ENCODE peak calls at places on chromosome 11, in five cellular contexts. One of them, this sample, is unnamed.

GRCh38 chr11:2792376-2793250 is 92.8 kb upstream of the KCNQ1OT1 start:
- DNase-seq in MM.1S: no peak
- DNase-seq in SK-N-SH: no peak
- DNase-seq in HCT116: no peak
- DNase-seq in PC-3: peak
- DNase-seq in this sample: no peak

GRCh38 chr11:890794-891600 is 19.6 kb downstream of the CHID1 start:
- DNase-seq in MM.1S: no peak
- DNase-seq in SK-N-SH: peak
- DNase-seq in HCT116: no peak
- DNase-seq in PC-3: no peak
- DNase-seq in this sample: no peak

GRCh38 chr11:106642331-106642730 is 375.9 kb downstream of the GUCY1A2 start:
- DNase-seq in MM.1S: no peak
- DNase-seq in SK-N-SH: no peak
- DNase-seq in HCT116: no peak
- DNase-seq in PC-3: peak
- DNase-seq in this sample: no peak

GRCh38 chr11:126114486-126115252 is 52.0 kb upstream of the CDON start:
- DNase-seq in MM.1S: no peak
- DNase-seq in SK-N-SH: peak
- DNase-seq in HCT116: no peak
- DNase-seq in PC-3: no peak
- DNase-seq in this sample: peak

GRCh38 chr11:8913961-8914660 is 3.1 kb downstream of the AKIP1 start:
- DNase-seq in MM.1S: peak
- DNase-seq in SK-N-SH: peak
- DNase-seq in HCT116: no peak
- DNase-seq in PC-3: peak
- DNase-seq in this sample: peak

GRCh38 chr11:45025716-45026492 is 75.2 kb upstream of the TP53I11 start:
- DNase-seq in MM.1S: no peak
- DNase-seq in SK-N-SH: peak
- DNase-seq in HCT116: no peak
- DNase-seq in PC-3: no peak
- DNase-seq in this sample: no peak

GRCh38 chr11:119056397-119056999 is 507 bp downstream of the HYOU1 start:
- DNase-seq in MM.1S: peak
- DNase-seq in SK-N-SH: peak
- DNase-seq in HCT116: no peak
- DNase-seq in PC-3: peak
- DNase-seq in this sample: peak

GRCh38 chr11:47980907-47981621 is 705 bp downstream of the PTPRJ start:
- DNase-seq in MM.1S: peak
- DNase-seq in SK-N-SH: peak
- DNase-seq in HCT116: no peak
- DNase-seq in PC-3: peak
- DNase-seq in this sample: peak

GRCh38 chr11:8309862-8310261 is 46.2 kb upstream of the LMO1 start:
- DNase-seq in MM.1S: no peak
- DNase-seq in SK-N-SH: peak
- DNase-seq in HCT116: no peak
- DNase-seq in PC-3: peak
- DNase-seq in this sample: no peak

GRCh38 chr11:35859311-35859710 is 84.6 kb upstream of the LDLRAD3 start:
- DNase-seq in MM.1S: no peak
- DNase-seq in SK-N-SH: no peak
- DNase-seq in HCT116: no peak
- DNase-seq in PC-3: no peak
- DNase-seq in this sample: peak

GRCh38 chr11:111454561-111455192 is 57.5 kb downstream of the BTG4 start:
- DNase-seq in MM.1S: peak
- DNase-seq in SK-N-SH: peak
- DNase-seq in HCT116: no peak
- DNase-seq in PC-3: peak
- DNase-seq in this sample: peak

GRCh38 chr11:12390687-12391110 is 13.3 kb downstream of the PARVA start:
- DNase-seq in MM.1S: no peak
- DNase-seq in SK-N-SH: no peak
- DNase-seq in HCT116: no peak
- DNase-seq in PC-3: no peak
- DNase-seq in this sample: no peak

GRCh38 chr11:62627718-62628117 is 5.9 kb upstream of the B3GAT3 start:
- DNase-seq in MM.1S: no peak
- DNase-seq in SK-N-SH: no peak
- DNase-seq in HCT116: no peak
- DNase-seq in PC-3: no peak
- DNase-seq in this sample: peak

GRCh38 chr11:47178305-47178704 is 1.6 kb upstream of the ARFGAP2 start:
- DNase-seq in MM.1S: no peak
- DNase-seq in SK-N-SH: no peak
- DNase-seq in HCT116: no peak
- DNase-seq in PC-3: no peak
- DNase-seq in this sample: no peak

GRCh38 chr11:131823772-131824171 is 453.4 kb downstream of the NTM start:
- DNase-seq in MM.1S: no peak
- DNase-seq in SK-N-SH: no peak
- DNase-seq in HCT116: no peak
- DNase-seq in PC-3: no peak
- DNase-seq in this sample: no peak

GRCh38 chr11:2102132-2102882 is 36.9 kb downstream of the IGF2 start:
- DNase-seq in MM.1S: no peak
- DNase-seq in SK-N-SH: no peak
- DNase-seq in HCT116: no peak
- DNase-seq in PC-3: no peak
- DNase-seq in this sample: no peak

GRCh38 chr11:120817131-120817530 is 206.8 kb upstream of the TBCEL start:
- DNase-seq in MM.1S: no peak
- DNase-seq in SK-N-SH: peak
- DNase-seq in HCT116: no peak
- DNase-seq in PC-3: no peak
- DNase-seq in this sample: no peak

GRCh38 chr11:110168404-110168803 is 75.2 kb downstream of the ZC3H12C start:
- DNase-seq in MM.1S: no peak
- DNase-seq in SK-N-SH: no peak
- DNase-seq in HCT116: no peak
- DNase-seq in PC-3: no peak
- DNase-seq in this sample: no peak

GRCh38 chr11:115774756-115775155 is 270.5 kb upstream of the CADM1 start:
- DNase-seq in MM.1S: no peak
- DNase-seq in SK-N-SH: no peak
- DNase-seq in HCT116: no peak
- DNase-seq in PC-3: no peak
- DNase-seq in this sample: no peak

GRCh38 chr11:36492724-36493304 is 17.3 kb downstream of the TRAF6 start:
- DNase-seq in MM.1S: peak
- DNase-seq in SK-N-SH: peak
- DNase-seq in HCT116: peak
- DNase-seq in PC-3: peak
- DNase-seq in this sample: peak

GRCh38 chr11:79415912-79416311 is 24.9 kb downstream of the TENM4 start:
- DNase-seq in MM.1S: no peak
- DNase-seq in SK-N-SH: no peak
- DNase-seq in HCT116: no peak
- DNase-seq in PC-3: no peak
- DNase-seq in this sample: no peak

GRCh38 chr11:79414644-79415317 is 26.0 kb downstream of the TENM4 start:
- DNase-seq in MM.1S: no peak
- DNase-seq in SK-N-SH: no peak
- DNase-seq in HCT116: no peak
- DNase-seq in PC-3: peak
- DNase-seq in this sample: peak

GRCh38 chr11:79413258-79413657 is 27.6 kb downstream of the TENM4 start:
- DNase-seq in MM.1S: no peak
- DNase-seq in SK-N-SH: peak
- DNase-seq in HCT116: no peak
- DNase-seq in PC-3: no peak
- DNase-seq in this sample: peak

GRCh38 chr11:79415411-79415810 is 25.4 kb downstream of the TENM4 start:
- DNase-seq in MM.1S: no peak
- DNase-seq in SK-N-SH: no peak
- DNase-seq in HCT116: no peak
- DNase-seq in PC-3: no peak
- DNase-seq in this sample: peak

GRCh38 chr11:79412761-79413160 is 28.1 kb downstream of the TENM4 start:
- DNase-seq in MM.1S: no peak
- DNase-seq in SK-N-SH: no peak
- DNase-seq in HCT116: no peak
- DNase-seq in PC-3: no peak
- DNase-seq in this sample: peak
- TF ChIP-seq EZH2phosphoT487 in MM.1S: no peak
- TF ChIP-seq EZH2phosphoT487 in SK-N-SH: no peak
- TF ChIP-seq EZH2phosphoT487 in HCT116: no peak
- TF ChIP-seq EZH2phosphoT487 in PC-3: no peak
- TF ChIP-seq EZH2phosphoT487 in this sample: no peak

GRCh38 chr11:27545946-27546345 is 39.4 kb upstream of the LIN7C start:
- DNase-seq in MM.1S: no peak
- DNase-seq in SK-N-SH: no peak
- DNase-seq in HCT116: no peak
- DNase-seq in PC-3: no peak
- DNase-seq in this sample: no peak
- H3K9ac ChIP-seq in MM.1S: no peak
- H3K9ac ChIP-seq in SK-N-SH: no peak
- H3K9ac ChIP-seq in HCT116: no peak
- H3K9ac ChIP-seq in PC-3: no peak
- H3K9ac ChIP-seq in this sample: no peak

DNA sequence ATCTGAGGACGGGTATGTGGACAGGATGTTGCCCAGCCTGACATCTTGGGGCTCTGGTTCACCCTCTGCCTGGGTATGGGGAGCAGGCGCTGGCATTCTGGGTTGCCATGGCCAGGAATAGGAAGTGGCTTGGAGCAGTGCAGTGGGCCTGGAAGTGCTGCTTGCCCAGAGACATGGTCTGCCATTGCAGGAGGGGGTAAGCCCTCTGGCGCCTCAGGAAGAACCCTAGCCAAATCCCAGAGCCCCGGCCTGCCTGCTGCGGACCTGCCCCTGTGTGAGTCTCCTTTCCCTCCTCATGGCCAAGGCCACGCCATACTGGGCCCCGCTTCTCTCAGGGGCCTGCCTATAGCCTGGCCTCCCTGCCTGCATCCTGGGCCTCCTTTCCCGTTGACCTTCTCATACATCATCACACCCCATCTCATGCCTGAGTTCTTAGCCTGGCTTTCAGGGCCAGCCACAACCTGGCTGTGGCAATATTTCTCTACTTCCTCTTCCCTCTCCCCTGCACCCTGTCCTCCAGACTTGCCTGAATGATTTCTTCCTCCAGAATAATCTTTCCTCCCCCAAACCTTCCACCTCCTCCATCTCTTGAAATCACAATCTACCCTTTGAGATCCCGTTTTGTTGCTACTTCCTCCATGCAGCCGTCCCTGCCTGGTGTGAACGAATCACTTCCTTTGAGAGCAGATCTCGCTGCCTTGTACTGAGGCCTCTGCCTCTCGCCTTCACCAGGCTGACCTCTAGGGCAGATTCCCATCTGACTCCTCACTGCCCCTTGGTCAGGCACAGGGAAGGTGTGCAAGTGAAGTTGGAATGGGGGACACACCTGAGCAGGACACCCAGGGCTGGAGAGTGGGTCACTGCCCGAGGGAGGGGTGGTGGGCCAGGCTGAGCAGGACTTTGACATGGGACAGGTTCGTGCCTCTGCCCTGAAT is 5.2 kb downstream of the CAPN5 start:
- DNase-seq in MM.1S: no peak
- DNase-seq in SK-N-SH: no peak
- DNase-seq in HCT116: no peak
- DNase-seq in PC-3: no peak
- DNase-seq in this sample: peak
- TF ChIP-seq EZH2phosphoT487 in MM.1S: no peak
- TF ChIP-seq EZH2phosphoT487 in SK-N-SH: no peak
- TF ChIP-seq EZH2phosphoT487 in HCT116: no peak
- TF ChIP-seq EZH2phosphoT487 in PC-3: no peak
- TF ChIP-seq EZH2phosphoT487 in this sample: no peak

GRCh38 chr11:107699371-107700348 is 12.2 kb downstream of the SLN start:
- DNase-seq in MM.1S: no peak
- DNase-seq in SK-N-SH: no peak
- DNase-seq in HCT116: no peak
- DNase-seq in PC-3: no peak
- DNase-seq in this sample: no peak

GRCh38 chr11:107704432-107704831 is 7.4 kb downstream of the SLN start:
- DNase-seq in MM.1S: no peak
- DNase-seq in SK-N-SH: no peak
- DNase-seq in HCT116: no peak
- DNase-seq in PC-3: peak
- DNase-seq in this sample: peak

GRCh38 chr11:107702723-107703122 is 9.1 kb downstream of the SLN start:
- DNase-seq in MM.1S: no peak
- DNase-seq in SK-N-SH: no peak
- DNase-seq in HCT116: no peak
- DNase-seq in PC-3: peak
- DNase-seq in this sample: peak

GRCh38 chr11:107705027-107705426 is 6.8 kb downstream of the SLN start:
- DNase-seq in MM.1S: no peak
- DNase-seq in SK-N-SH: no peak
- DNase-seq in HCT116: no peak
- DNase-seq in PC-3: peak
- DNase-seq in this sample: peak

GRCh38 chr11:107702109-107702660 is 9.7 kb downstream of the SLN start:
- DNase-seq in MM.1S: no peak
- DNase-seq in SK-N-SH: no peak
- DNase-seq in HCT116: no peak
- DNase-seq in PC-3: no peak
- DNase-seq in this sample: no peak
- H3K9ac ChIP-seq in MM.1S: no peak
- H3K9ac ChIP-seq in SK-N-SH: no peak
- H3K9ac ChIP-seq in HCT116: no peak
- H3K9ac ChIP-seq in PC-3: no peak
- H3K9ac ChIP-seq in this sample: no peak

GRCh38 chr11:64357446-64357845 is 1.5 kb upstream of the RPS6KA4 start:
- DNase-seq in MM.1S: no peak
- DNase-seq in SK-N-SH: peak
- DNase-seq in HCT116: no peak
- DNase-seq in PC-3: no peak
- DNase-seq in this sample: no peak
- TF ChIP-seq EZH2phosphoT487 in MM.1S: no peak
- TF ChIP-seq EZH2phosphoT487 in SK-N-SH: no peak
- TF ChIP-seq EZH2phosphoT487 in HCT116: no peak
- TF ChIP-seq EZH2phosphoT487 in PC-3: no peak
- TF ChIP-seq EZH2phosphoT487 in this sample: no peak